ENCODE peak calls at places on chromosomes 12 and 14, in six cellular contexts. Q, M, L, E, K and D are unnamed samples.

GRCh38 chr12:1488908-1489381 is 105.4 kb downstream of the FBXL14 start:
- DNase-seq in Q (no peak), M (no peak), L (no peak), E (no peak), K (no peak), D (no peak)

GRCh38 chr12:33763331-33763730 is 259.0 kb upstream of the ALG10 start:
- DNase-seq in Q (no peak), M (no peak), L (no peak), E (no peak), K (no peak), D (no peak)

GRCh38 chr14:54627718-54628345 is 60.9 kb downstream of the SAMD4A start:
- DNase-seq in Q (peak; percentile 34), M (no peak), L (no peak), E (peak; percentile 40), K (no peak), D (no peak)

GRCh38 chr14:58765375-58765774 is 127.6 kb downstream of the DACT1 start:
- DNase-seq in Q (no peak), M (no peak), L (no peak), E (no peak), K (no peak), D (no peak)

GRCh38 chr12:71870409-71870808 is 30.9 kb downstream of the TBC1D15 start:
- DNase-seq in Q (no peak), M (no peak), L (no peak), E (no peak), K (no peak), D (no peak)

GRCh38 chr14:93017341-93017797 is 94.4 kb downstream of the CHGA start:
- DNase-seq in Q (no peak), M (peak; percentile 80), L (no peak), E (no peak), K (no peak), D (no peak)

GRCh38 chr12:112685321-112685720 is 106.2 kb upstream of the RPH3A start:
- DNase-seq in Q (no peak), M (no peak), L (no peak), E (no peak), K (no peak), D (no peak)

GRCh38 chr14:78933948-78934524 is 763.9 kb downstream of the NRXN3 start:
- DNase-seq in Q (no peak), M (no peak), L (peak; percentile 7), E (peak; percentile 43), K (no peak), D (no peak)

GRCh38 chr14:53893374-53893773 is 63.3 kb downstream of the BMP4 start:
- DNase-seq in Q (no peak), M (no peak), L (no peak), E (no peak), K (no peak), D (no peak)

GRCh38 chr12:50986961-50987737 is 34.8 kb downstream of the HIGD1C start:
- DNase-seq in Q (peak; percentile 32), M (peak; percentile 49), L (peak; percentile 39), E (peak; percentile 44), K (no peak), D (peak; percentile 63)

GRCh38 chr12:106389181-106389580 is 31.6 kb downstream of the POLR3B start:
- DNase-seq in Q (no peak), M (no peak), L (no peak), E (no peak), K (no peak), D (no peak)

GRCh38 chr12:132152411-132152821 is 8.2 kb downstream of the NOC4L start:
- DNase-seq in Q (no peak), M (no peak), L (no peak), E (no peak), K (peak; percentile 74), D (no peak)

GRCh38 chr14:100619382-100620305 is 32.4 kb upstream of the BEGAIN start:
- DNase-seq in Q (no peak), M (no peak), L (no peak), E (peak; percentile 25), K (peak; percentile 67), D (peak; percentile 4)

GRCh38 chr14:95935228-95935822 is 58.7 kb downstream of the TUNAR start:
- DNase-seq in Q (no peak), M (no peak), L (no peak), E (no peak), K (no peak), D (no peak)

GRCh38 chr12:53999596-54000104 is 311 bp upstream of the HOXC9 start:
- DNase-seq in Q (peak; percentile 69), M (no peak), L (peak; percentile 91), E (peak; percentile 88), K (no peak), D (no peak)

GRCh38 chr12:108373111-108373510 is 34.0 kb upstream of the CMKLR1 start:
- DNase-seq in Q (no peak), M (no peak), L (no peak), E (no peak), K (no peak), D (no peak)

GRCh38 chr14:67514203-67514607 is 18.9 kb upstream of the PLEKHH1 start:
- DNase-seq in Q (peak; percentile 40), M (no peak), L (no peak), E (peak; percentile 44), K (no peak), D (peak; percentile 28)

GRCh38 chr12:32896438-32897275 is at the start of gene PKP2:
- DNase-seq in Q (peak; percentile 60), M (peak; percentile 91), L (peak; percentile 93), E (peak; percentile 96), K (no peak), D (peak; percentile 92)

GRCh38 chr14:65299837-65300236 is 112.7 kb upstream of the FUT8 start:
- DNase-seq in Q (no peak), M (peak; percentile 85), L (no peak), E (no peak), K (no peak), D (no peak)

GRCh38 chr14:65303902-65304222 is 108.7 kb upstream of the FUT8 start:
- DNase-seq in Q (no peak), M (no peak), L (no peak), E (no peak), K (no peak), D (no peak)

GRCh38 chr14:65302571-65303184 is 109.9 kb upstream of the FUT8 start:
- DNase-seq in Q (no peak), M (peak; percentile 60), L (no peak), E (no peak), K (no peak), D (peak; percentile 46)

GRCh38 chr14:65303185-65303901 is 109.2 kb upstream of the FUT8 start:
- DNase-seq in Q (no peak), M (no peak), L (no peak), E (no peak), K (no peak), D (no peak)

GRCh38 chr14:65301862-65302539 is 110.5 kb upstream of the FUT8 start:
- DNase-seq in Q (no peak), M (peak; percentile 68), L (peak; percentile 58), E (no peak), K (no peak), D (no peak)
- H3K4me1 ChIP-seq in Q (no peaks in the 10 kb centered on the region), M (peaks cover 50% of the 10 kb centered on the region), L (peaks cover 3% of the 10 kb centered on the region), E (no peaks in the 10 kb centered on the region), K (no peaks in the 10 kb centered on the region), D (no peaks in the 10 kb centered on the region)

DNA sequence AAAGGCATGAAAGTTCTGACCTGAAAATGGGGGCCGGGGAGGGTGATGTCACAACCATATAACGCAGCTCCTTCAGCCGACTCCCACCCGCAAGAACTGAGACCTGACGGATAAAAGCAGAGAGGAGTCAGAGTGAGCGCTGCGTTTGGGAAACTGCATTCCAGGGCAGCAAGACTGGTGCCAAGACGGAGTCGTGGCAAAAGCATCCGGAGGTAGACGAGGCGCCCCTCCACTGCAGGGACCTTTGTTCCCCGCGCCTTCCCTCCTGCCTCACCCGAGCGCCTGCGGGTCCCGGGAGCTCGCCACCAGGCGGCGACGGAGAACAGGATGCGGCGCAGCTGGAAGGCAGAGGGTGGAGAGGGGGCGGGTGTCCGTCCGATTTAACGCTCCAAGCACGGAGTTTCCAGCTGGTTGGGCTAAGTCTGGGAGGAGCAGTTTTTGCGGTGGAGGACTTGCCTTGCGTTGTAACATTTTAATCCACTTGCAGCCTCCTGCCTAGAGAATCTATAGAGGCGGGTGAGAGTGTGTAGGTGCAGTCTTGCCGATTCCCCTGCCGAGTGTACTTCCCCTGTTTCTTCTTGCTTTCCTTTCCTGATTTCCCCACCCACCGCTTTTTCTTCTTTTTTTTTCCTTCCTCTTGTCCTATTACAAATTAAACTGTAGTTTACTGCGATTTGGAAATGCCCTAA is 1.2 kb upstream of the CPNE8 start:
- DNase-seq in Q (peak; percentile 87), M (peak; percentile 76), L (peak; percentile 71), E (peak; percentile 91), K (peak; percentile 91), D (peak; percentile 91)
- TF ChIP-seq EP300 in Q (no peak), M (no peak), L (no peak), E (peak; percentile 4), K (no peak), D (no peak)

GRCh38 chr14:69046468-69046867 is 67.4 kb upstream of the ACTN1 start:
- DNase-seq in Q (peak; percentile 59), M (peak; percentile 54), L (no peak), E (no peak), K (no peak), D (peak; percentile 22)
- H3K4me3 ChIP-seq in Q (no peak overlapping the region), M (no peak overlapping the region), L (no peak overlapping the region), E (no peak overlapping the region), K (no peak overlapping the region), D (no peak overlapping the region)

GRCh38 chr12:57239587-57240068 is 10.1 kb downstream of the SHMT2 start:
- DNase-seq in Q (no peak), M (no peak), L (no peak), E (no peak), K (no peak), D (no peak)
- H3K4me1 ChIP-seq in Q (peaks cover 16% of the 10 kb centered on the region), M (peaks cover 95% of the 10 kb centered on the region), L (peaks cover 86% of the 10 kb centered on the region), E (peaks cover 55% of the 10 kb centered on the region), K (peaks cover 95% of the 10 kb centered on the region), D (peaks cover 63% of the 10 kb centered on the region)